ENCODE peak calls at places on chromosomes 13 and 19, in ten cellular contexts. T, A, X, D, R, O, J, H, F and B are unnamed samples.

GRCh38 chr19:49718511-49718910 is 27.6 kb downstream of the CPT1C start:
- DNase-seq in H (no peak), R (no peak), J (no peak), T (no peak), F (peak), A (no peak), D (no peak), O (no peak), X (no peak), B (no peak)

GRCh38 chr13:41554626-41555386 is 97.5 kb downstream of the RGCC start:
- DNase-seq in J (no peak), A (no peak), T (no peak), R (no peak), D (no peak), X (no peak), F (no peak), H (no peak), O (no peak), B (no peak)

GRCh38 chr13:104327217-104327616 is 1261.0 kb upstream of the SLC10A2 start:
- DNase-seq in X (no peak), A (no peak), F (no peak), T (no peak), D (no peak), J (no peak), H (no peak), O (no peak), R (no peak), B (no peak)

GRCh38 chr13:41075034-41075433 is 13.7 kb downstream of the WBP4 start:
- DNase-seq in H (no peak), J (no peak), D (no peak), F (peak), X (no peak), R (peak), A (no peak), O (no peak), T (no peak), B (no peak)

GRCh38 chr13:60230593-60230992 is 66.9 kb upstream of the DIAPH3 start:
- DNase-seq in R (no peak), O (no peak), X (no peak), D (no peak), F (peak), J (no peak), T (no peak), A (no peak), H (no peak), B (no peak)

GRCh38 chr19:44951179-44952159 is 3.7 kb upstream of the CLPTM1 start:
- DNase-seq in D (peak), A (peak), O (no peak), X (peak), T (peak), F (peak), R (peak), J (peak), H (peak), B (peak)

GRCh38 chr13:112657850-112658445 is 31.9 kb upstream of the ATP11A start:
- DNase-seq in T (no peak), A (peak), H (no peak), D (no peak), R (no peak), F (peak), X (no peak), J (peak), O (no peak), B (no peak)

GRCh38 chr19:38317104-38317612 is 1.4 kb upstream of the YIF1B start:
- DNase-seq in X (no peak), T (no peak), D (no peak), A (no peak), O (no peak), J (no peak), H (no peak), R (peak), F (no peak), B (no peak)

GRCh38 chr13:77475345-77476084 is 60.0 kb upstream of the SCEL start:
- DNase-seq in R (no peak), O (no peak), F (no peak), X (no peak), H (no peak), J (no peak), A (no peak), T (no peak), D (no peak), B (no peak)

GRCh38 chr13:67204731-67205130 is 25.4 kb downstream of the PCDH9 start:
- DNase-seq in A (no peak), F (peak), H (no peak), T (no peak), R (no peak), D (no peak), J (no peak), O (no peak), X (no peak), B (no peak)

GRCh38 chr13:103730407-103730806 is 664.2 kb upstream of the SLC10A2 start:
- DNase-seq in R (no peak), T (no peak), F (no peak), X (no peak), J (no peak), O (no peak), H (no peak), A (no peak), D (peak), B (no peak)

GRCh38 chr19:34712606-34713261 is 21.3 kb upstream of the ZNF181 start:
- DNase-seq in F (peak), A (peak), J (peak), X (no peak), O (no peak), H (peak), T (peak), D (peak), R (peak), B (peak)

GRCh38 chr19:1847684-1848398 is 442 bp downstream of the REXO1 start:
- DNase-seq in A (no peak), R (no peak), O (no peak), T (no peak), F (peak), D (no peak), H (no peak), J (peak), X (no peak), B (no peak)

GRCh38 chr13:45728759-45729158 is 26.6 kb downstream of the CBY2 start:
- DNase-seq in R (no peak), H (no peak), F (no peak), O (no peak), A (no peak), D (no peak), T (no peak), X (no peak), J (no peak), B (no peak)

GRCh38 chr19:43331435-43332010 is 22.0 kb upstream of the CD177 start:
- DNase-seq in T (no peak), H (no peak), D (no peak), A (no peak), O (no peak), X (no peak), F (no peak), R (no peak), J (no peak), B (no peak)

GRCh38 chr13:26503826-26504594 is 53.5 kb upstream of the WASF3 start:
- DNase-seq in F (no peak), J (no peak), A (no peak), O (no peak), X (no peak), D (no peak), H (no peak), R (no peak), T (no peak), B (no peak)

GRCh38 chr19:47479701-47480503 is 4.1 kb downstream of the KPTN start:
- DNase-seq in D (no peak), J (no peak), A (no peak), X (no peak), H (peak), O (no peak), T (no peak), R (no peak), F (no peak), B (no peak)

GRCh38 chr13:101611491-101612475 is 159.3 kb downstream of the ITGBL1 start:
- DNase-seq in H (no peak), O (no peak), T (no peak), F (no peak), R (no peak), J (no peak), X (no peak), A (no peak), D (no peak), B (no peak)

DNA sequence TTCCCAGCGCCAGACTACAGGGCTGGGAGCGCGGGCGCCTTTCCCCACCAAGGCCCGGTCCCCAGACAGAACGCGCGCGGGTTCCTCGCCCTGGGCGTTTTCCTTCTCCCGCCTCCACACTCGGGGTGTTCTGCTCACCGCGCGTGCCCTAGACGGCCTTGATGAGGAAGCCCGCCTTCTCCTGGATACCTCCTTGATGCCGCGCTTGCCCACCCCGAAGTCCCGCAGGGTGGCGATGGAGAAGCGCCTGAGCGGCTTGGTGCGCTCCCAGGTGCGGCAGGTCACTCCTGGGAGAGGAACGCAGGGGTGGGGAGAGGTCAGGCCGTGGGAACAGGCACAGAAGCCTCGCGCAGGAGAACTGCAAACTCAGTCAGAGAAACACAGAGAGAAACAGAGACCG is 34.8 kb downstream of the CYP2B6 start:
- DNase-seq in X (no peak), O (no peak), F (no peak), D (no peak), J (peak), A (no peak), R (no peak), T (no peak), H (no peak), B (no peak)
- TF ChIP-seq CTCF in X (no peak), O (no peak), F (no peak), D (no peak), J (no peak), A (no peak), R (no peak), T (no peak), H (no peak), B (no peak)

DNA sequence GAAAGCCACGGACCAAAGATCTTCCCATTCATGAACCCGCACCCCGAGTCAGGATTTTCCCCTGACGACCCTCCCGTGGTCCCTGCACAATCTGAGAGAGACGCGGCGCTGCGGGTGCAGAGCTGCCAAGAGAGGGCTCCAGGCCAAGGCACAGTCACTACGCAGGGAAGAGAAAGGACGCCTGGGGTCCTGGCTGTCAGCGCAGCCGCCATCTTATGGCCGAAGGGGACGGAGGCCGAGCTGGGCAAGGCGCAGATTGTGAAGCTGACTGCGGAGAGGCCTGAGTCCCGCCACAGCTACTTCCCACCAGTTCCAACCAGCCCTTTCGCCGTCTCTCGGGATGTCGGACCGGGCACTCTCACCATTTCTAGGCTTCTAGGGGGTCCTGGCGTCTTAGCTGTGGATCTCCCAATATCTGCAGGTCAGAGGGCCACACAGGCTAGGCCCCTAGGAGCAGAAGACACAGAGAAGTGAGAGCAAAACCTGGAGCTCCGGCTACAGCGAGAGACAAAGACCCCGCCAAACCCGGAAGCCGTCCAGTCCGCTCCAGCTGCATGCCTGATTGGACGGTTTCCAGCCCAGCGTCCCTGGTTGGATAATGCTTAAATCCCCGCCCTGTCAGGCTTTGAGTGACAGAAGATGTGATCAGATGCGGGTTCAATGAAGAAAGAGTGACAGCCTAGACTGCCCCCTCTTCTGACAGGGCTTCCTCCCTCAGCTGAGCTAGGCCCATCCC is at the start of gene ZNF100:
- DNase-seq in T (peak), F (peak), X (peak), H (peak), R (peak), O (peak), D (peak), A (peak), J (peak), B (peak)
- TF ChIP-seq CTCF in T (no peak), F (no peak), X (no peak), H (no peak), R (no peak), O (no peak), D (no peak), A (no peak), J (no peak), B (no peak)

GRCh38 chr13:47126432-47126831 is 229.6 kb upstream of the HTR2A start:
- DNase-seq in F (peak), O (no peak), R (no peak), J (no peak), T (no peak), X (no peak), D (no peak), H (no peak), A (no peak), B (no peak)
- TF ChIP-seq CTCF in F (peak), O (no peak), R (no peak), J (no peak), T (no peak), X (no peak), D (no peak), H (no peak), A (no peak), B (no peak)

DNA sequence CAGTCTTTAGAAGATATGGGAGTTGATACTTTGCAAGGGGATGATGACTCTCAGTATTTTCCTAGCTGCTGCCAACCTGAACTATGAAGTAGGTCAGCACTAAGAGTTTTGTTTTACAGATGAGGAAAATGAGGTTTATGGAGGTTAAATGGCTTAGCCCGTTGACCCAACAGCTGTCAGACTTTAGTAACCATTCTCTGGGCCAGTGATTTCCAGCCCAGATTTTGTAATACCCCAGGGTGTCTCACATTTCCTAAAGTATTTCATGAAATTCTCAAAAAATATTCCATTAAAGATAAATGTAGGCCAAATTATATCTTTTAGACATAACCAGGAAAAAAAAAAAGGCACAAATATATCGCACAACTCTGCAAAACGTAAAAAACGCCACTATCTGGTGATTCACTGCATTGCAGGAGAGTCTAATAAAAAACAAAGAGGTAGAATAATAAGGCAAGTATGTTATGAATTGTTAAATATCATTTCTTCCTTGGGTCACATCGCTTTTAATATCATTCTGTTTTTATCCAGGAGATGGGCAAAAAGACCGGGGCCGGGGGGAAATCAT is 112.5 kb downstream of the DACH1 start:
- DNase-seq in O (no peak), T (no peak), A (peak), X (no peak), J (no peak), D (peak), F (no peak), H (no peak), R (no peak), B (no peak)
- TF ChIP-seq CTCF in O (no peak), T (no peak), A (no peak), X (peak), J (no peak), D (peak), F (no peak), H (no peak), R (no peak), B (peak)

GRCh38 chr19:55642153-55643002 is 1.1 kb upstream of the ZNF581 start:
- DNase-seq in O (peak), T (no peak), F (peak), D (peak), A (no peak), R (peak), H (no peak), X (no peak), J (peak), B (no peak)

GRCh38 chr19:55640577-55641375 is at the start of gene ZNF580:
- DNase-seq in O (peak), R (peak), H (peak), J (peak), A (no peak), T (peak), D (peak), F (peak), X (no peak), B (peak)

GRCh38 chr19:55638864-55639359 is 1.9 kb upstream of the ZNF580 start:
- DNase-seq in H (no peak), F (no peak), D (no peak), A (no peak), J (peak), T (no peak), R (peak), O (no peak), X (no peak), B (peak)

GRCh38 chr19:55641376-55642152 is 762 bp downstream of the ZNF580 start:
- DNase-seq in T (no peak), J (no peak), O (no peak), A (no peak), F (peak), R (peak), H (no peak), D (no peak), X (no peak), B (no peak)

DNA sequence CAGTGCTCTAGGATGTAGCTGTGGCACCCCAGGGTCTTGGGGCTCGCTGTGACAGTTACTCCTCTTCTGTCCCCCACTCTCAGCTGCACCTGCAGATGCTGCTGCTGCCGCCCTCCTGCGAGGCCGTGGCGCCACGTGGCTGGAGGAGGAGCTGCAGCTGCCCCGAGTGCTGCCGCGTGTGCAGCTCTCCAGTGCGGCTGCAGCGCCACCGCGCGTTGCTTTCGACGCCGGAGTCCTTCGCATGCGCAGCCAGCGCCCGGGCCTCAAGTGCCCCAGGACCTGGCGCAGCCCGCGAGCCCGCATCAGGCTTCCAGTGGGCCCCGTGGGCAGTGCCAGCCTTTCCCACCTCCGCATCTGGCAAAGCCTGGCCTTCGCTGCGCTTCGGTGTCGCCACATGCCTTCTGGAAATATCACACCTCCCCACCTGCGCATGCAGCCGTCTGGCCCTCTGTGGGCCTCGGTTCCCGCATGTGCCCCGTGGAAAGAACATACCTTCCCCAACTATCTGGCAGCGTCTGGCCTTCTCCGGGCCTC is 692 bp upstream of the ZNF580 start:
- DNase-seq in X (no peak), D (peak), R (peak), O (peak), T (peak), F (peak), J (no peak), H (peak), A (no peak), B (no peak)
- TF ChIP-seq CTCF in X (no peak), D (peak), R (peak), O (no peak), T (peak), F (peak), J (no peak), H (no peak), A (peak), B (no peak)

DNA sequence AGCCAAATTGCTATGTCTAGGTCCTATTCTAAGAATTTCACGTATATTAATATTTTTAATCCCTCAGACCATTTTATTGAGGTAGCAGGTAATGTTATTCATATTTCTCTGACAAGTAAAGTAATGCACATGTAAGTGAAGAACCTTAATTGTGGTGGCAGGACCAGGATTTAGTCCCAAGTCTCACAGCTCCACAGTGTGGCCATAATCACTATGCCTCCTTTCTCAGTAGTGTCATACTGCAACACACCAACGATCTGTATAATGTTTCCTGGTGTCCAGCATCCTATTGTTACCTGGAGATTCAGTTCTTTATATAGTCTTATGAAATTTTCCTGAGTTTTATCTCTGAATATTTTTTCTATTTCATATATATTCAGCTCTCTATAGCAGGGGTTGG is 340.3 kb downstream of the OLFM4 start:
- DNase-seq in J (no peak), D (no peak), X (no peak), T (no peak), H (no peak), O (no peak), A (no peak), F (no peak), R (no peak), B (no peak)
- TF ChIP-seq CTCF in J (no peak), D (no peak), X (no peak), T (no peak), H (no peak), O (no peak), A (no peak), F (no peak), R (no peak), B (no peak)